ENCODE peak calls at places on chromosome 7, in five cellular contexts. X, M, A, V and J are unnamed samples. For H3K27me3, the result is how much of the 10 kb centered on the place peaks cover.

GRCh38 chr7:45601094-45601493 is 26.9 kb downstream of the ADCY1 start:
- DNase-seq in X (no peak), M (no peak), A (no peak), V (peak), J (no peak)

GRCh38 chr7:157540606-157541294 is 203.9 kb downstream of the DNAJB6 start:
- DNase-seq in X (no peak), M (no peak), A (no peak), V (no peak), J (no peak)

GRCh38 chr7:33716581-33717477 is 188.5 kb upstream of the BMPER start:
- DNase-seq in X (peak), M (no peak), A (peak), V (no peak), J (peak)

GRCh38 chr7:101595246-101595645 is 33.9 kb downstream of the MYL10 start:
- DNase-seq in X (no peak), M (no peak), A (no peak), V (no peak), J (no peak)

GRCh38 chr7:131096267-131096927 is 231.3 kb upstream of the MKLN1 start:
- DNase-seq in X (no peak), M (no peak), A (no peak), V (no peak), J (no peak)

GRCh38 chr7:93165447-93165846 is 17.3 kb upstream of the SAMD9L start:
- DNase-seq in X (peak), M (no peak), A (no peak), V (no peak), J (no peak)

GRCh38 chr7:139828880-139829653 is at the start of gene TBXAS1:
- DNase-seq in X (no peak), M (no peak), A (no peak), V (no peak), J (peak)

GRCh38 chr7:127447326-127447945 is 54.9 kb upstream of the ZNF800 start:
- DNase-seq in X (peak), M (peak), A (peak), V (no peak), J (peak)

GRCh38 chr7:7790041-7790751 is 71.8 kb upstream of the RPA3 start:
- DNase-seq in X (peak), M (no peak), A (no peak), V (no peak), J (no peak)

GRCh38 chr7:149846436-149847046 is 8.4 kb downstream of the ZNF862 start:
- DNase-seq in X (no peak), M (no peak), A (no peak), V (no peak), J (no peak)

GRCh38 chr7:64102656-64103400 is 57.6 kb downstream of the ZNF727 start:
- DNase-seq in X (no peak), M (no peak), A (no peak), V (no peak), J (no peak)

GRCh38 chr7:55427800-55428199 is 62.7 kb downstream of the LANCL2 start:
- DNase-seq in X (no peak), M (no peak), A (no peak), V (no peak), J (no peak)

GRCh38 chr7:608954-609711 is 89.5 kb upstream of the PDGFA start:
- DNase-seq in X (no peak), M (no peak), A (no peak), V (no peak), J (no peak)

DNA sequence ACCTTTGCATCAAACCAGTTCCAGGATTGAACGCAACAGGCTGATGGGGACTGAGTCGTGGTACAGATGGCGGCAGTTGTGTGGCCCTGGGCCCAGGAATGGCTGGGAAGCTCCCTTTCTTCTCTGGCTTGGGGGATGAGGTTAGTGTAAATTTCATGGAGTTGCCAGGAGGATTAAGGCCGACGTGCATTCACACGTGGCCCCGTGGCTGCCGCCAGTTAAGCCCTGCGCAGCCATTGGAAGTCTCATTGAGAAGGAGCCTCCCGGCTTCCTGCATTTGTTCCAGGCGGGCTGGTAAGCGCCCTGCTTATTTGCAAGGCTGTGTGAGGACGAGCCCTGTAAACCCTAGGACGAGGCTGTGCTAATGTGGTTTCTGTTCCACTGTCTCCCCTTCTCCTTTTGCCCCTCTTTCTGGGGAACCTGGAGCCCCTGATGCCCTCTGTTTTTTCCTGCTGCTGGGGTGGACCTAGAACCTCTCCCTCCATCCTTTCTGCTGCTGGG is 174.7 kb upstream of the TNRC18 start:
- DNase-seq in X (no peak), M (no peak), A (peak), V (no peak), J (no peak)
- H3K27me3 ChIP-seq in X (under half), M (under half), A (under half), V (under half), J (under half)

GRCh38 chr7:29793507-29793906 is 12.8 kb upstream of the WIPF3 start:
- DNase-seq in X (no peak), M (no peak), A (no peak), V (no peak), J (no peak)
- H3K27me3 ChIP-seq in X (under half), M (under half), A (under half), V (under half), J (under half)

GRCh38 chr7:151249034-151249731 is 689 bp upstream of the SMARCD3 start:
- DNase-seq in X (peak), M (no peak), A (peak), V (no peak), J (peak)

GRCh38 chr7:151250181-151251095 is 1.9 kb upstream of the SMARCD3 start:
- DNase-seq in X (no peak), M (no peak), A (no peak), V (no peak), J (no peak)

GRCh38 chr7:151248191-151249033 is at the start of gene SMARCD3:
- DNase-seq in X (peak), M (peak), A (peak), V (no peak), J (peak)

GRCh38 chr7:151251328-151251925 is 2.9 kb upstream of the SMARCD3 start:
- DNase-seq in X (peak), M (no peak), A (peak), V (no peak), J (no peak)

GRCh38 chr7:151249732-151250072 is 1.2 kb upstream of the SMARCD3 start:
- DNase-seq in X (no peak), M (no peak), A (peak), V (no peak), J (peak)
- H3K27me3 ChIP-seq in X (under half), M (half or more), A (under half), V (under half), J (under half)

GRCh38 chr7:135232087-135232486 is 1.6 kb upstream of the STRA8 start:
- DNase-seq in X (no peak), M (no peak), A (no peak), V (no peak), J (no peak)
- H3K27me3 ChIP-seq in X (under half), M (under half), A (under half), V (under half), J (under half)

DNA sequence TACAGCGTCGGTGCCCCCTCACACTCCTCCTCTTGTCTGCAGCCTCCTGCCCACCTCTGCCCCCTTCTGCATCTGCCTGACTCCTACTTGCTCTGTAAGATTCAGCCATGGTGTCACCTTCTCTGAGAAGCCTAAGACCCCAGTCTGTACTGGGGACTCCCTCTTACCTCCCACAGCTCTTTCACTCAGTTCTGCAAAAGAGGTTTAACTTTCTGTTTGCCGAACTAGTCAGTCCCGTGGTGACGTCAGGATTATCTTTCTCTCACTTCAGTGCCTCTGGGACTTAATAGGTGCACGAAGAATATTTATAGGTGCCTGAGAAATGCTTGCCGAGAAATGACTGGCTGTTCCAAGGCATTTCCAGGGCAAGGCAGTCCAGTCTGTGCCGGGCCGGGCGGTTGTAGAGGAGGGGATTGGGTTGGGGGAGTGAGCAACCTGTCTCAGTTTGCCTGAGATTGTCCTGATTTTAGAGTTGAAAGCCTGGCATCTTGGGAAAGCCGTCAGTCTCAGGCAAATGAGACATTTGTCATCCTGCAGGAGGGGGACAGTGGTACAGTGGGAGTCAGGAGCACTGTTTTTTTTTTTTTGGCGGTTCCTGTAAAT is 227.5 kb upstream of the NPVF start:
- DNase-seq in X (no peak), M (no peak), A (no peak), V (no peak), J (no peak)
- H3K27me3 ChIP-seq in X (under half), M (under half), A (under half), V (under half), J (under half)

GRCh38 chr7:98073047-98073446 is 33.6 kb upstream of the LMTK2 start:
- DNase-seq in X (no peak), M (no peak), A (no peak), V (no peak), J (no peak)
- H3K27me3 ChIP-seq in X (under half), M (under half), A (under half), V (under half), J (under half)